ENCODE peak calls at places on chromosomes 4 and X, in seven cellular contexts. P is stimulated activated naive CD8-positive, alpha-beta T cell treated with anti-CD3 and anti-CD28 coated beads, Interleukin-15, amount 100 ng/mL, for 72 hours; X is activated T-helper 1 cell treated with Interleukin-2 at 50 U/mL for 16 hours; O is CD8-positive, alpha-beta memory T cell; H is effector memory CD4-positive, alpha-beta T cell; D is HS-27A; G is posterior cingulate gyrus. J is an unnamed sample.
A peak's percentile ranks its signal among the peaks of the same experiment; 100 is the strongest.

GRCh38 chrX:40871385-40872082 is 136.2 kb upstream of the MED14 start:
- DNase-seq in P (peak; percentile 58), X (no peak), O (no peak), H (no peak), D (no peak), G (no peak), J (no peak)

GRCh38 chrX:39903937-39904336 is 193.8 kb downstream of the BCOR start:
- DNase-seq in P (peak; percentile 46), X (no peak), O (no peak), H (no peak), D (no peak), G (no peak), J (no peak)

GRCh38 chrX:45566456-45566855 is 365.8 kb upstream of the DIPK2B start:
- DNase-seq in P (no peak), X (no peak), O (no peak), H (no peak), D (no peak), G (no peak), J (no peak)

GRCh38 chr4:188092824-188093223 is 16.6 kb downstream of the TRIML2 start:
- DNase-seq in P (no peak), X (no peak), O (no peak), H (no peak), D (no peak), G (no peak), J (no peak)

GRCh38 chr4:182555997-182556418 is 312.8 kb downstream of the TENM3 start:
- DNase-seq in P (no peak), X (no peak), O (no peak), H (no peak), D (no peak), G (no peak), J (no peak)

GRCh38 chr4:7384003-7384928 is 50.5 kb downstream of the PSAPL1 start:
- DNase-seq in P (no peak), X (no peak), O (no peak), H (no peak), D (no peak), G (no peak), J (no peak)

GRCh38 chr4:180789929-180790328 is 1453.3 kb upstream of the TENM3 start:
- DNase-seq in P (no peak), X (no peak), O (no peak), H (no peak), D (no peak), G (no peak), J (no peak)

GRCh38 chrX:71118985-71119535 is 664 bp downstream of the MED12 start:
- DNase-seq in P (no peak), X (no peak), O (no peak), H (no peak), D (no peak), G (no peak), J (no peak)

GRCh38 chrX:3639236-3639635 is 74.2 kb downstream of the PRKX start:
- DNase-seq in P (no peak), X (no peak), O (no peak), H (no peak), D (no peak), G (no peak), J (no peak)

GRCh38 chr4:107034982-107035710 is 967 bp downstream of the DKK2 start:
- DNase-seq in P (no peak), X (no peak), O (no peak), H (no peak), D (no peak), G (peak; percentile 16), J (no peak)

GRCh38 chr4:122602277-122603142 is 18.4 kb downstream of the IL21 start:
- DNase-seq in P (no peak), X (no peak), O (no peak), H (no peak), D (no peak), G (no peak), J (no peak)

GRCh38 chrX:39811391-39811790 is 286.4 kb downstream of the BCOR start:
- DNase-seq in P (no peak), X (no peak), O (no peak), H (no peak), D (no peak), G (peak; percentile 19), J (no peak)

GRCh38 chr4:153620352-153620751 is 63.7 kb upstream of the TLR2 start:
- DNase-seq in P (no peak), X (no peak), O (no peak), H (no peak), D (no peak), G (no peak), J (no peak)

GRCh38 chr4:5689065-5689464 is 19.3 kb downstream of the EVC2 start:
- DNase-seq in P (no peak), X (no peak), O (no peak), H (no peak), D (no peak), G (no peak), J (no peak)

GRCh38 chr4:52545099-52546069 is 113.7 kb downstream of the USP46 start:
- DNase-seq in P (peak; percentile 44), X (peak; percentile 24), O (peak; percentile 18), H (peak; percentile 15), D (peak; percentile 34), G (peak; percentile 53), J (peak; percentile 35)

GRCh38 chrX:154545673-154546274 is 872 bp downstream of the G6PD start:
- DNase-seq in P (no peak), X (no peak), O (no peak), H (no peak), D (no peak), G (no peak), J (no peak)

GRCh38 chr4:963276-964225 is 9.8 kb downstream of the DGKQ start:
- DNase-seq in P (no peak), X (no peak), O (no peak), H (no peak), D (no peak), G (no peak), J (no peak)

GRCh38 chr4:8403173-8403753 is 37.3 kb downstream of the ACOX3 start:
- DNase-seq in P (no peak), X (peak; percentile 25), O (peak; percentile 36), H (peak; percentile 9), D (no peak), G (peak; percentile 81), J (no peak)

GRCh38 chr4:99710020-99710419 is 52.4 kb upstream of the C4orf54 start:
- DNase-seq in P (no peak), X (no peak), O (no peak), H (no peak), D (no peak), G (no peak), J (no peak)

GRCh38 chrX:128216364-128216763 is 164.2 kb upstream of the ACTRT1 start:
- DNase-seq in P (no peak), X (no peak), O (no peak), H (no peak), D (no peak), G (no peak), J (no peak)

GRCh38 chrX:40237745-40238178 is 140.0 kb upstream of the BCOR start:
- DNase-seq in P (no peak), X (no peak), O (no peak), H (no peak), D (no peak), G (no peak), J (no peak)

GRCh38 chr4:81030617-81031388 is at the start of gene BMP3:
- DNase-seq in P (peak; percentile 11), X (no peak), O (no peak), H (no peak), D (no peak), G (peak; percentile 8), J (no peak)

GRCh38 chrX:10121787-10122186 is 35.0 kb upstream of the CLCN4 start:
- DNase-seq in P (no peak), X (no peak), O (no peak), H (no peak), D (no peak), G (no peak), J (no peak)

GRCh38 chr4:109440948-109441347 is 7.3 kb downstream of the SEC24B start:
- DNase-seq in P (no peak), X (no peak), O (no peak), H (no peak), D (no peak), G (no peak), J (no peak)

GRCh38 chr4:2277956-2278355 is 16.0 kb upstream of the MXD4 start:
- DNase-seq in P (no peak), X (no peak), O (no peak), H (no peak), D (no peak), G (no peak), J (no peak)

GRCh38 chr4:7861440-7861881 is 78.2 kb downstream of the AFAP1 start:
- DNase-seq in P (no peak), X (no peak), O (no peak), H (no peak), D (peak; percentile 93), G (no peak), J (no peak)

GRCh38 chr4:120703908-120704307 is 218.6 kb downstream of the PRDM5 start:
- DNase-seq in P (no peak), X (no peak), O (no peak), H (no peak), D (no peak), G (no peak), J (no peak)

GRCh38 chr4:20264688-20265087 is 13.0 kb downstream of the SLIT2 start:
- DNase-seq in P (no peak), X (no peak), O (no peak), H (no peak), D (no peak), G (no peak), J (no peak)

GRCh38 chr4:181018472-181018871 is 1224.7 kb upstream of the TENM3 start:
- DNase-seq in P (no peak), X (no peak), O (no peak), H (no peak), D (no peak), G (no peak), J (no peak)

GRCh38 chr4:139223682-139224317 is 46.8 kb upstream of the ELF2 start:
- DNase-seq in P (peak; percentile 22), X (no peak), O (no peak), H (no peak), D (no peak), G (peak; percentile 39), J (no peak)

GRCh38 chr4:154583230-154583629 is 7.3 kb downstream of the FGA start:
- DNase-seq in P (no peak), X (no peak), O (no peak), H (no peak), D (no peak), G (no peak), J (no peak)

GRCh38 chr4:30822911-30823529 is 102.9 kb downstream of the PCDH7 start:
- DNase-seq in P (no peak), X (no peak), O (no peak), H (no peak), D (no peak), G (no peak), J (no peak)

GRCh38 chr4:140662082-140662869 is 93.5 kb upstream of the UCP1 start:
- DNase-seq in P (no peak), X (no peak), O (no peak), H (no peak), D (no peak), G (no peak), J (no peak)